ENCODE peak calls at places on chromosome 13, in five cellular contexts. W is activated CD8-positive, alpha-beta memory T cell treated with anti-CD3 and anti-CD28 coated beads for 1 hour; H is SW480; F is fibroblast of mammary gland; Q is thoracic aorta. R is an unnamed sample.

GRCh38 chr13:48562296-48563066 is 29.6 kb upstream of the RCBTB2 start:
- DNase-seq in W (peak; percentile 24), Q (no peak), H (no peak), F (no peak), R (no peak)

GRCh38 chr13:104961246-104961645 is 1574.2 kb downstream of the EFNB2 start:
- DNase-seq in Q (no peak), W (no peak), H (no peak), F (no peak), R (no peak)

GRCh38 chr13:109790071-109790470 is 3.7 kb upstream of the IRS2 start:
- DNase-seq in W (no peak), H (no peak), F (peak; percentile 58), Q (no peak), R (no peak)

GRCh38 chr13:26132756-26133155 is 80.9 kb upstream of the SHISA2 start:
- DNase-seq in W (no peak), H (peak; percentile 22), Q (no peak), F (peak; percentile 6), R (no peak)

GRCh38 chr13:59103004-59103768 is 1060.5 kb downstream of the DIAPH3 start:
- DNase-seq in W (no peak), F (peak; percentile 29), H (no peak), Q (no peak), R (no peak)

GRCh38 chr13:110187501-110188161 is 119.3 kb downstream of the COL4A1 start:
- DNase-seq in H (no peak), Q (no peak), W (no peak), F (peak; percentile 87), R (no peak)

GRCh38 chr13:42947925-42948324 is 44.1 kb downstream of the EPSTI1 start:
- DNase-seq in H (no peak), W (no peak), F (no peak), Q (no peak), R (no peak)

GRCh38 chr13:80463673-80464352 is 122.9 kb upstream of the SPRY2 start:
- DNase-seq in W (no peak), F (peak; percentile 63), Q (no peak), H (no peak), R (no peak)

GRCh38 chr13:29858231-29858630 is 7.8 kb upstream of the UBL3 start:
- DNase-seq in H (no peak), F (peak; percentile 17), Q (no peak), W (no peak), R (no peak)

GRCh38 chr13:39952244-39953233 is 297.1 kb downstream of the COG6 start:
- DNase-seq in F (peak; percentile 63), H (no peak), W (no peak), Q (no peak), R (no peak)

GRCh38 chr13:24670927-24671326 is 9.3 kb upstream of the ATP12A start:
- DNase-seq in F (no peak), Q (no peak), H (peak; percentile 48), W (no peak), R (no peak)

GRCh38 chr13:31588331-31588730 is 151.0 kb upstream of the RXFP2 start:
- DNase-seq in F (no peak), Q (no peak), W (no peak), H (no peak), R (no peak)

GRCh38 chr13:106381083-106381482 is 154.4 kb downstream of the EFNB2 start:
- DNase-seq in Q (no peak), F (no peak), W (no peak), H (no peak), R (no peak)

GRCh38 chr13:99383946-99384345 is 76.7 kb upstream of the GPR183 start:
- DNase-seq in W (no peak), Q (no peak), F (no peak), H (no peak), R (no peak)

GRCh38 chr13:34833562-34834182 is 108.4 kb upstream of the NBEA start:
- DNase-seq in F (no peak), W (no peak), Q (no peak), H (no peak), R (no peak)

GRCh38 chr13:59483441-59484116 is 680.1 kb downstream of the DIAPH3 start:
- DNase-seq in Q (no peak), H (no peak), F (no peak), W (no peak), R (no peak)

GRCh38 chr13:111877906-111878305 is 189.0 kb upstream of the SOX1 start:
- DNase-seq in H (no peak), Q (no peak), W (no peak), F (no peak), R (no peak)

GRCh38 chr13:44312898-44313551 is 60.6 kb upstream of the SERP2 start:
- DNase-seq in Q (no peak), W (no peak), F (peak; percentile 99), H (peak; percentile 81), R (no peak)

GRCh38 chr13:67273001-67273400 is 42.9 kb upstream of the PCDH9 start:
- DNase-seq in H (no peak), Q (no peak), F (peak; percentile 61), W (no peak), R (no peak)

GRCh38 chr13:110297011-110297410 is 9.9 kb downstream of the COL4A1 start:
- DNase-seq in F (no peak), Q (no peak), W (no peak), H (no peak), R (no peak)

GRCh38 chr13:33918199-33918932 is 100.4 kb downstream of the RFC3 start:
- DNase-seq in Q (no peak), W (no peak), H (no peak), F (peak; percentile 90), R (peak; percentile 76)

GRCh38 chr13:85386424-85386823 is 412.8 kb downstream of the SLITRK6 start:
- DNase-seq in H (no peak), F (no peak), W (no peak), Q (no peak), R (no peak)

GRCh38 chr13:106981050-106981449 is 413.1 kb upstream of the ARGLU1 start:
- DNase-seq in W (no peak), H (no peak), Q (no peak), F (no peak), R (no peak)

GRCh38 chr13:93249259-93249917 is 22.8 kb downstream of the GPC6 start:
- DNase-seq in Q (no peak), F (peak; percentile 93), W (no peak), H (no peak), R (no peak)

GRCh38 chr13:24671367-24672117 is 8.7 kb upstream of the ATP12A start:
- DNase-seq in F (peak; percentile 85), H (peak; percentile 81), W (no peak), Q (no peak), R (peak; percentile 27)

GRCh38 chr13:98476106-98476505 is 100.8 kb downstream of the STK24 start:
- DNase-seq in F (no peak), Q (no peak), W (peak; percentile 22), H (peak; percentile 82), R (no peak)

R was measured in cerebellum.